ENCODE peak calls at places on chromosomes 11 and 22, in seven cellular contexts. One of them, this sample, is unnamed.

GRCh38 chr22:45783690-45784089 is 112.1 kb downstream of the ATXN10 start:
- DNase-seq in PC-3: no peak
- DNase-seq in astrocyte of the spinal cord: no peak
- DNase-seq in Calu3: no peak
- DNase-seq in cardiac fibroblast: no peak
- DNase-seq in right lobe of liver: no peak
- DNase-seq in neural progenitor cell: no peak
- DNase-seq in this sample: no peak

GRCh38 chr11:46537121-46537520 is 56.7 kb downstream of the AMBRA1 start:
- DNase-seq in neural progenitor cell: peak; percentile 55
- DNase-seq in right lobe of liver: no peak
- DNase-seq in Calu3: no peak
- DNase-seq in PC-3: peak; percentile 18
- DNase-seq in astrocyte of the spinal cord: peak; percentile 12
- DNase-seq in cardiac fibroblast: peak; percentile 27
- DNase-seq in this sample: no peak

GRCh38 chr22:46934746-46935491 is 172.5 kb downstream of the TBC1D22A start:
- DNase-seq in cardiac fibroblast: peak; percentile 82
- DNase-seq in right lobe of liver: no peak
- DNase-seq in PC-3: peak; percentile 85
- DNase-seq in neural progenitor cell: no peak
- DNase-seq in astrocyte of the spinal cord: peak; percentile 91
- DNase-seq in Calu3: peak; percentile 66
- DNase-seq in this sample: peak; percentile 94

GRCh38 chr11:63998558-63999348 is 12.5 kb downstream of the OTUB1 start:
- DNase-seq in astrocyte of the spinal cord: no peak
- DNase-seq in neural progenitor cell: peak; percentile 69
- DNase-seq in Calu3: no peak
- DNase-seq in cardiac fibroblast: no peak
- DNase-seq in PC-3: peak; percentile 23
- DNase-seq in right lobe of liver: no peak
- DNase-seq in this sample: no peak

GRCh38 chr11:130478204-130478701 is 29.8 kb downstream of the ADAMTS15 start:
- DNase-seq in cardiac fibroblast: peak; percentile 97
- DNase-seq in Calu3: peak; percentile 32
- DNase-seq in right lobe of liver: no peak
- DNase-seq in PC-3: peak; percentile 79
- DNase-seq in neural progenitor cell: peak; percentile 16
- DNase-seq in astrocyte of the spinal cord: peak; percentile 87
- DNase-seq in this sample: peak; percentile 96

GRCh38 chr11:18700872-18701271 is 2.3 kb downstream of the TMEM86A start:
- DNase-seq in right lobe of liver: no peak
- DNase-seq in PC-3: no peak
- DNase-seq in astrocyte of the spinal cord: no peak
- DNase-seq in cardiac fibroblast: no peak
- DNase-seq in neural progenitor cell: no peak
- DNase-seq in Calu3: no peak
- DNase-seq in this sample: no peak

GRCh38 chr11:121595717-121596156 is 143.0 kb upstream of the SORL1-AS1 start:
- DNase-seq in neural progenitor cell: no peak
- DNase-seq in Calu3: no peak
- DNase-seq in right lobe of liver: peak; percentile 78
- DNase-seq in astrocyte of the spinal cord: peak; percentile 97
- DNase-seq in cardiac fibroblast: peak; percentile 98
- DNase-seq in PC-3: peak; percentile 99
- DNase-seq in this sample: peak; percentile 99

GRCh38 chr11:8071616-8072581 is 9.1 kb upstream of the TUB start:
- DNase-seq in astrocyte of the spinal cord: no peak
- DNase-seq in cardiac fibroblast: no peak
- DNase-seq in neural progenitor cell: peak; percentile 81
- DNase-seq in right lobe of liver: peak; percentile 35
- DNase-seq in PC-3: no peak
- DNase-seq in Calu3: no peak
- DNase-seq in this sample: no peak

GRCh38 chr22:17785185-17786184 is 11.2 kb upstream of the BID start:
- DNase-seq in neural progenitor cell: peak; percentile 50
- DNase-seq in PC-3: peak; percentile 70
- DNase-seq in Calu3: peak; percentile 92
- DNase-seq in astrocyte of the spinal cord: no peak
- DNase-seq in right lobe of liver: peak; percentile 91
- DNase-seq in cardiac fibroblast: peak; percentile 23
- DNase-seq in this sample: peak; percentile 29

GRCh38 chr11:76044750-76045320 is 161.5 kb downstream of the WNT11 start:
- DNase-seq in PC-3: no peak
- DNase-seq in Calu3: no peak
- DNase-seq in right lobe of liver: no peak
- DNase-seq in cardiac fibroblast: no peak
- DNase-seq in astrocyte of the spinal cord: no peak
- DNase-seq in neural progenitor cell: no peak
- DNase-seq in this sample: no peak

DNA sequence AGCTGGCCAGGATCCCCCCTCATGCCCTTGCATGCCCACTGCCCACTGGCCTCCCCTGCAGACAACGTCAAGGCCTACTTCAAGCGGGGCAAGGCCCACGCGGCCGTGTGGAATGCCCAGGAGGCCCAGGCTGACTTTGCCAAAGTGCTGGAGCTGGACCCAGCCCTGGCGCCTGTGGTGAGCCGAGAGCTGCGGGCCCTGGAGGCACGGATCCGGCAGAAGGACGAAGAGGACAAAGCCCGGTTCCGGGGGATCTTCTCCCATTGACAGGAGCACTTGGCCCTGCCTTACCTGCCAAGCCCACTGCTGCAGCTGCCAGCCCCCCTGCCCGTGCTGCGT is 7.9 kb downstream of the AIP start:
- DNase-seq in right lobe of liver: no peak
- DNase-seq in Calu3: no peak
- DNase-seq in neural progenitor cell: no peak
- DNase-seq in astrocyte of the spinal cord: no peak
- DNase-seq in PC-3: no peak
- DNase-seq in cardiac fibroblast: no peak
- DNase-seq in this sample: no peak
- TF ChIP-seq CTCF in right lobe of liver: no peak
- TF ChIP-seq CTCF in Calu3: no peak
- TF ChIP-seq CTCF in neural progenitor cell: no peak
- TF ChIP-seq CTCF in astrocyte of the spinal cord: no peak
- TF ChIP-seq CTCF in PC-3: no peak
- TF ChIP-seq CTCF in cardiac fibroblast: no peak
- TF ChIP-seq CTCF in this sample: no peak

GRCh38 chr11:100929377-100929776 is 200.2 kb downstream of the PGR start:
- DNase-seq in astrocyte of the spinal cord: peak; percentile 66
- DNase-seq in right lobe of liver: no peak
- DNase-seq in cardiac fibroblast: peak; percentile 26
- DNase-seq in neural progenitor cell: no peak
- DNase-seq in PC-3: peak; percentile 49
- DNase-seq in Calu3: no peak
- DNase-seq in this sample: peak; percentile 86
- TF ChIP-seq CTCF in astrocyte of the spinal cord: no peak
- TF ChIP-seq CTCF in right lobe of liver: no peak
- TF ChIP-seq CTCF in cardiac fibroblast: no peak
- TF ChIP-seq CTCF in neural progenitor cell: no peak
- TF ChIP-seq CTCF in PC-3: no peak
- TF ChIP-seq CTCF in Calu3: no peak
- TF ChIP-seq CTCF in this sample: no peak

GRCh38 chr22:38489561-38490133 is 16.5 kb downstream of the DDX17 start:
- DNase-seq in astrocyte of the spinal cord: no peak
- DNase-seq in cardiac fibroblast: no peak
- DNase-seq in Calu3: no peak
- DNase-seq in PC-3: no peak
- DNase-seq in right lobe of liver: no peak
- DNase-seq in neural progenitor cell: no peak
- DNase-seq in this sample: no peak
- TF ChIP-seq CTCF in astrocyte of the spinal cord: no peak
- TF ChIP-seq CTCF in cardiac fibroblast: no peak
- TF ChIP-seq CTCF in Calu3: no peak
- TF ChIP-seq CTCF in PC-3: no peak
- TF ChIP-seq CTCF in right lobe of liver: no peak
- TF ChIP-seq CTCF in neural progenitor cell: no peak
- TF ChIP-seq CTCF in this sample: no peak

GRCh38 chr11:79255965-79256364 is 184.9 kb downstream of the TENM4 start:
- DNase-seq in cardiac fibroblast: no peak
- DNase-seq in Calu3: no peak
- DNase-seq in right lobe of liver: no peak
- DNase-seq in PC-3: no peak
- DNase-seq in neural progenitor cell: no peak
- DNase-seq in astrocyte of the spinal cord: no peak
- DNase-seq in this sample: no peak

GRCh38 chr11:79258606-79259005 is 182.2 kb downstream of the TENM4 start:
- DNase-seq in Calu3: no peak
- DNase-seq in PC-3: no peak
- DNase-seq in right lobe of liver: no peak
- DNase-seq in neural progenitor cell: peak; percentile 51
- DNase-seq in astrocyte of the spinal cord: no peak
- DNase-seq in cardiac fibroblast: no peak
- DNase-seq in this sample: no peak

GRCh38 chr11:79262221-79262620 is 178.6 kb downstream of the TENM4 start:
- DNase-seq in right lobe of liver: no peak
- DNase-seq in PC-3: no peak
- DNase-seq in Calu3: no peak
- DNase-seq in astrocyte of the spinal cord: no peak
- DNase-seq in cardiac fibroblast: no peak
- DNase-seq in neural progenitor cell: no peak
- DNase-seq in this sample: no peak

GRCh38 chr11:79263001-79263400 is 177.8 kb downstream of the TENM4 start:
- DNase-seq in Calu3: no peak
- DNase-seq in neural progenitor cell: no peak
- DNase-seq in astrocyte of the spinal cord: peak; percentile 17
- DNase-seq in PC-3: no peak
- DNase-seq in right lobe of liver: no peak
- DNase-seq in cardiac fibroblast: no peak
- DNase-seq in this sample: no peak

DNA sequence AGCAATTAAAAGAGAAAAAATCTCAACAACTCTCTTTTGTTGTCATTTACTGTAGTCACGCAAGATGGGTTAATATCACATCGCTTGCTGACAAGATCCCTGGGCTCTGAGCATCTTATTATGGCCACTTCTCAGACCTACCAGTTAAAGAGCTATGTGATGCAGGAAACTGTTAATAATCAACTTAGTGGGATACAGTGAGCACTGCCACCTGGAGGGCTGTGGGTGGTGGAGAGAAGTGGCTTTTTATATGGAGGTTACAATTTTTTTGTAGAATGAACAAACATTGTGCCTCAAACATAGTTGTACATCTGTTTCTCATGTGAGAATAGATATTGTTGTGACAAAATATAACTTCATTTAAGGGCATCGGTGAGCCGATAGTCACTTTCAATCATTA is 181.0 kb downstream of the TENM4 start:
- DNase-seq in Calu3: no peak
- DNase-seq in PC-3: peak; percentile 31
- DNase-seq in cardiac fibroblast: peak; percentile 28
- DNase-seq in astrocyte of the spinal cord: no peak
- DNase-seq in neural progenitor cell: no peak
- DNase-seq in right lobe of liver: no peak
- DNase-seq in this sample: no peak
- TF ChIP-seq CTCF in Calu3: no peak
- TF ChIP-seq CTCF in PC-3: peak; percentile 52
- TF ChIP-seq CTCF in cardiac fibroblast: no peak
- TF ChIP-seq CTCF in astrocyte of the spinal cord: peak; percentile 2
- TF ChIP-seq CTCF in neural progenitor cell: no peak
- TF ChIP-seq CTCF in right lobe of liver: no peak
- TF ChIP-seq CTCF in this sample: peak; percentile 27

DNA sequence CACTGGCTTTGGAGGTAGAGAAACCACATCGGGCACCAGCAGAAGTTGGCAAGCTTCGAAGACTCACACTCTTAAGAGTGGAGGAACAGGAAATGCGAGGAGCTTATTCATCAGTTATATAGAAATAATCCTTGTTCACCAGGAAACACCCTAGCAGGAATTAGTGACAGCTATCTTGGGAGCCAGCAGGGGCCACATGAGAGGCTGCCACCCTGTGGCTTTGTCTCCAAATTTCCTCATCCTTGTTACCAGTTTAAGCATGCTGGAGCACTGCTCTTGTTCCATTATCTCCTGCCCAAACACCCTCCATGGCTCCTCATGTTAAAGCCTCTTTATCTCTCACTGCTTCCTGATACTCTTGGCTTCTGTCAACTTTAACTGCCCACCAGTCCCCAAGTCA is 131.0 kb downstream of the PLEKHA7 start:
- DNase-seq in neural progenitor cell: no peak
- DNase-seq in Calu3: peak; percentile 76
- DNase-seq in PC-3: peak; percentile 94
- DNase-seq in cardiac fibroblast: no peak
- DNase-seq in right lobe of liver: no peak
- DNase-seq in astrocyte of the spinal cord: no peak
- DNase-seq in this sample: no peak
- TF ChIP-seq CTCF in neural progenitor cell: no peak
- TF ChIP-seq CTCF in Calu3: no peak
- TF ChIP-seq CTCF in PC-3: peak; percentile 69
- TF ChIP-seq CTCF in cardiac fibroblast: no peak
- TF ChIP-seq CTCF in right lobe of liver: peak; percentile 9
- TF ChIP-seq CTCF in astrocyte of the spinal cord: no peak
- TF ChIP-seq CTCF in this sample: no peak

GRCh38 chr11:17561466-17562001 is 14.5 kb downstream of the OTOG start:
- DNase-seq in right lobe of liver: peak; percentile 31
- DNase-seq in neural progenitor cell: no peak
- DNase-seq in cardiac fibroblast: no peak
- DNase-seq in Calu3: no peak
- DNase-seq in PC-3: no peak
- DNase-seq in astrocyte of the spinal cord: no peak
- DNase-seq in this sample: no peak

GRCh38 chr11:17563961-17564686 is 17.1 kb downstream of the OTOG start:
- DNase-seq in neural progenitor cell: no peak
- DNase-seq in astrocyte of the spinal cord: no peak
- DNase-seq in Calu3: no peak
- DNase-seq in PC-3: no peak
- DNase-seq in right lobe of liver: peak; percentile 20
- DNase-seq in cardiac fibroblast: no peak
- DNase-seq in this sample: no peak

GRCh38 chr11:17561111-17561415 is 14.0 kb downstream of the OTOG start:
- DNase-seq in right lobe of liver: peak; percentile 16
- DNase-seq in Calu3: no peak
- DNase-seq in astrocyte of the spinal cord: no peak
- DNase-seq in cardiac fibroblast: no peak
- DNase-seq in neural progenitor cell: no peak
- DNase-seq in PC-3: no peak
- DNase-seq in this sample: no peak

GRCh38 chr11:17563248-17563647 is 16.2 kb downstream of the OTOG start:
- DNase-seq in astrocyte of the spinal cord: no peak
- DNase-seq in PC-3: peak; percentile 21
- DNase-seq in neural progenitor cell: peak; percentile 37
- DNase-seq in cardiac fibroblast: no peak
- DNase-seq in right lobe of liver: peak; percentile 36
- DNase-seq in Calu3: no peak
- DNase-seq in this sample: no peak

GRCh38 chr11:17564687-17565042 is 17.6 kb downstream of the OTOG start:
- DNase-seq in PC-3: peak; percentile 10
- DNase-seq in Calu3: no peak
- DNase-seq in neural progenitor cell: peak; percentile 20
- DNase-seq in astrocyte of the spinal cord: no peak
- DNase-seq in cardiac fibroblast: no peak
- DNase-seq in right lobe of liver: no peak
- DNase-seq in this sample: no peak
- TF ChIP-seq CTCF in PC-3: peak; percentile 50
- TF ChIP-seq CTCF in Calu3: peak; percentile 32
- TF ChIP-seq CTCF in neural progenitor cell: peak; percentile 61
- TF ChIP-seq CTCF in astrocyte of the spinal cord: peak; percentile 23
- TF ChIP-seq CTCF in cardiac fibroblast: peak; percentile 23
- TF ChIP-seq CTCF in right lobe of liver: no peak
- TF ChIP-seq CTCF in this sample: peak; percentile 39